ENCODE peak calls at places on chromosomes 4 and X, in nine cellular contexts. U is substantia nigra, K is transverse colon, Z is PC-3, T is prostate gland, X is SJCRH30, R is coronary artery, V is Peyer's patch, M is H9. E is an unnamed sample.

GRCh38 chrX:23483396-23483795 is 148.7 kb downstream of the PTCHD1 start:
- DNase-seq in U (no peak), K (no peak), Z (no peak), T (no peak), X (peak; percentile 84), R (no peak), V (no peak), M (no peak), E (no peak)

GRCh38 chrX:2878563-2878962 is 49.8 kb downstream of the GYG2 start:
- DNase-seq in U (no peak), K (no peak), Z (no peak), T (no peak), X (no peak), R (no peak), V (no peak), M (no peak), E (no peak)

GRCh38 chr4:76386566-76387305 is 34.2 kb downstream of the CCDC158 start:
- DNase-seq in U (no peak), K (no peak), Z (no peak), T (no peak), X (no peak), R (no peak), V (no peak), M (no peak), E (no peak)

GRCh38 chr4:650951-651883 is 22.9 kb downstream of the ATP5ME start:
- DNase-seq in U (peak; percentile 68), K (no peak), Z (no peak), T (no peak), X (no peak), R (no peak), V (no peak), M (no peak), E (no peak)

GRCh38 chr4:86508436-86508835 is 85.7 kb upstream of the PTPN13 start:
- DNase-seq in U (no peak), K (no peak), Z (peak; percentile 71), T (no peak), X (peak; percentile 43), R (no peak), V (no peak), M (no peak), E (no peak)

GRCh38 chr4:76696109-76696508 is 201.8 kb downstream of the SOWAHB start:
- DNase-seq in U (no peak), K (no peak), Z (peak; percentile 8), T (no peak), X (peak; percentile 70), R (no peak), V (no peak), M (peak; percentile 90), E (no peak)

GRCh38 chr4:110268352-110268751 is 69.9 kb upstream of the ELOVL6 start:
- DNase-seq in U (no peak), K (no peak), Z (no peak), T (no peak), X (no peak), R (no peak), V (no peak), M (no peak), E (no peak)

GRCh38 chr4:112862318-112862674 is 187.2 kb upstream of the ANK2 start:
- DNase-seq in U (no peak), K (no peak), Z (no peak), T (no peak), X (no peak), R (no peak), V (no peak), M (no peak), E (no peak)

GRCh38 chrX:129360175-129360574 is 163.1 kb downstream of the SMARCA1 start:
- DNase-seq in U (no peak), K (peak; percentile 29), Z (peak; percentile 74), T (peak; percentile 6), X (peak; percentile 65), R (no peak), V (peak; percentile 76), M (peak; percentile 52), E (peak; percentile 45)

GRCh38 chr4:111018231-111018630 is 395.4 kb upstream of the PITX2 start:
- DNase-seq in U (no peak), K (no peak), Z (no peak), T (no peak), X (peak; percentile 94), R (no peak), V (no peak), M (no peak), E (no peak)

GRCh38 chr4:138634915-138635314 is 380.7 kb upstream of the NOCT start:
- DNase-seq in U (no peak), K (no peak), Z (no peak), T (no peak), X (no peak), R (no peak), V (no peak), M (no peak), E (no peak)

GRCh38 chr4:53702334-53703266 is 111.3 kb upstream of the LNX1 start:
- DNase-seq in U (peak; percentile 29), K (peak; percentile 82), Z (peak; percentile 86), T (peak; percentile 70), X (peak; percentile 93), R (peak; percentile 81), V (peak; percentile 82), M (peak; percentile 49), E (peak; percentile 83)

GRCh38 chr4:182449186-182449880 is 206.1 kb downstream of the TENM3 start:
- DNase-seq in U (no peak), K (no peak), Z (peak; percentile 28), T (peak; percentile 42), X (peak; percentile 70), R (no peak), V (no peak), M (peak; percentile 75), E (peak; percentile 19)

GRCh38 chr4:77044458-77045124 is 31.2 kb downstream of the CCNI start:
- DNase-seq in U (no peak), K (no peak), Z (peak; percentile 74), T (no peak), X (peak; percentile 78), R (no peak), V (no peak), M (no peak), E (no peak)

GRCh38 chr4:40586729-40587128 is 42.9 kb downstream of the RBM47 start:
- DNase-seq in U (no peak), K (no peak), Z (no peak), T (no peak), X (peak; percentile 28), R (no peak), V (no peak), M (no peak), E (no peak)

GRCh38 chr4:40584517-40585141 is 45.0 kb downstream of the RBM47 start:
- DNase-seq in U (no peak), K (no peak), Z (no peak), T (no peak), X (no peak), R (no peak), V (no peak), M (no peak), E (no peak)

GRCh38 chr4:40583850-40584439 is 45.7 kb downstream of the RBM47 start:
- DNase-seq in U (no peak), K (no peak), Z (no peak), T (peak; percentile 57), X (no peak), R (no peak), V (no peak), M (no peak), E (no peak)

GRCh38 chr4:40586034-40586433 is 43.6 kb downstream of the RBM47 start:
- DNase-seq in U (no peak), K (no peak), Z (no peak), T (no peak), X (no peak), R (no peak), V (no peak), M (no peak), E (no peak)

DNA sequence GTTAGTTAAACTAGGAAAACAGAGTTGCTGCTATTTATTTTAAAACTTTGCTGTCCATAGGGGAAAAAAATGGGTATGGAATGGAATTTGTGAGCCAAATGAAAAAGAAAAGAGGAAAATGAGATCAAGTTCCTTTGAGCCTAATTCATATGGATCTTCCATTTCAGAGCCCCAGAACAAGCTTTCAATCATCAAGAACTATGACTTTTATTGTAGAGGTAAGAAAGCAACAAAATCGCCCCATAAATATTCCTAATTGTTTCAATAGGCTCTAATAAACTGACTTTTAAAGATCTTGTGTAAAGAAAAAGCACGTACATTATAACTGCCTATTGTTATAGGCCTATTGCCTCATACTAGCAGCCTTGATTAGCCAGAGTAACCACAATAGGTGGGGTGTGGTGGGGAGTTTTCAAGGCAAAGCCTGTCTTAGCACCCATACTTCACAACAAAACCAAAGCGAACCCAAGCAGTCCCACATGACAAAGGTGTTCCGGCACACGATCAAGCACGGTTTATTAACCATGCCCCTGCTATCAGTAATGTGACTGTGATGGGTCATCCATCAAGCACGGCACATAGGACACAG is 44.4 kb downstream of the RBM47 start:
- DNase-seq in U (no peak), K (no peak), Z (no peak), T (peak; percentile 47), X (no peak), R (no peak), V (no peak), M (no peak), E (no peak)
- H3K27ac ChIP-seq in U (no peak overlapping the region), K (no peak overlapping the region), Z (no peak overlapping the region), T (peak overlapping the region; percentile 66), X (no peak overlapping the region), R (no peak overlapping the region), V (no peak overlapping the region), M (no peak overlapping the region), E (no peak overlapping the region)

GRCh38 chrX:124217289-124218251 is 114.9 kb upstream of the TEX13D start:
- DNase-seq in U (no peak), K (peak; percentile 37), Z (peak; percentile 80), T (no peak), X (peak; percentile 75), R (no peak), V (peak; percentile 76), M (peak; percentile 52), E (no peak)
- H3K27ac ChIP-seq in U (peak overlapping the region; percentile 67), K (no peak overlapping the region), Z (peak overlapping the region; percentile 93), T (no peak overlapping the region), X (peak overlapping the region; percentile 38), R (no peak overlapping the region), V (no peak overlapping the region), M (peak overlapping the region; percentile 84), E (no peak overlapping the region)

DNA sequence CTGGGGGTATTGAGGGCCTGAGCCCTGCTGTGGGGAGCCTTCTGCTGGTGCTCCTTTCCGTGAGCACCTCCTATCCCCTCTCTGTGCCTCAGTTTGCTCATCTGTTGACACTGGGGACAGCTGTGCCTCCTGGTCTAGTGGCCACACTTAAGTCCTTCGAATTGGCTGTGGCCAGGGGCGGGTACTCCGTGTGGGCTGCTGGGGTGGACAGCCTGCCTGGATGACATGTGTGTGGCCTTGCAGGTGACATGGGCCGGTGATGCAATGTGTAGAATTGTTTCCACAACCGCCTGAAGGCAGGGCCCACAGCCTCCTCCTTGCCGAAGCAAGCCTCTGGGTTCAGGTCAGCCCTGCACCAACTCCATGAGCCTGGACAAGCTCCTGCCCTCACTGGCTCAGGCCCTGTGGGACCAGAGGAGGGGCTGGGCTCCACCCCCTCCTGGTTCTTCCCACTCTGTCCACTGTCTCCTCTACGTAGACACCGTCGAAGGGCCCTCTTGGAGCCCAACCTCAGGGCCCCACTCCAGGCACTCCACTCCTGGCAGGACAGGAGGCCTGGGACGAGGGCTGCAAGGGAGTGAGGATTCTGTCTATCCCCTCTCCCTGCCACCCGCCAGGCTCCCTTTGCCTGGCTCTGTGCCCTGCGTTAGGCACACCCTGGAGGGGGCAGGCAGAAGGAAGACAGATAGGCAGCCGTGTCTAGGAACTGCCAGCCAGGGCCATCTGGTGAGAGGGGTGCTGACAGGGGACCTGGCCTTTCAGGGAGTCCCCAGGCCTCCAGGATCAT is 1.2 kb downstream of the SH3BP2 start:
- DNase-seq in U (no peak), K (peak; percentile 58), Z (no peak), T (no peak), X (no peak), R (peak; percentile 77), V (peak; percentile 63), M (peak; percentile 27), E (peak; percentile 69)
- H3K27ac ChIP-seq in U (peak overlapping the region; percentile 78), K (peak overlapping the region; percentile 84), Z (peak overlapping the region; percentile 5), T (peak overlapping the region; percentile 43), X (no peak overlapping the region), R (peak overlapping the region; percentile 45), V (peak overlapping the region; percentile 83), M (no peak overlapping the region), E (peak overlapping the region; percentile 83)

GRCh38 chr4:56755901-56756300 is 65.6 kb downstream of the SPINK2 start:
- DNase-seq in U (no peak), K (no peak), Z (peak; percentile 70), T (no peak), X (no peak), R (no peak), V (no peak), M (no peak), E (no peak)
- H3K27ac ChIP-seq in U (no peak overlapping the region), K (no peak overlapping the region), Z (no peak overlapping the region), T (no peak overlapping the region), X (no peak overlapping the region), R (no peak overlapping the region), V (no peak overlapping the region), M (no peak overlapping the region), E (no peak overlapping the region)